ENCODE peak calls at places on chromosomes 12 and 14, in four cellular contexts. One of them, this sample, is unnamed.

GRCh38 chr12:123519151-123520001 is 14.1 kb downstream of the RILPL1 start:
- DNase-seq in GM12878: no peak
- DNase-seq in HepG2: peak
- DNase-seq in K562: peak
- DNase-seq in this sample: peak

GRCh38 chr14:38158468-38158867 is 49.2 kb upstream of the SSTR1 start:
- DNase-seq in HepG2: no peak
- DNase-seq in K562: no peak
- DNase-seq in GM12878: no peak
- DNase-seq in this sample: no peak

GRCh38 chr12:132046561-132046960 is 96.8 kb downstream of the EP400 start:
- DNase-seq in GM12878: no peak
- DNase-seq in K562: no peak
- DNase-seq in HepG2: no peak
- DNase-seq in this sample: no peak

GRCh38 chr14:103501041-103501870 is 21.4 kb downstream of the CKB start:
- DNase-seq in K562: no peak
- DNase-seq in GM12878: no peak
- DNase-seq in HepG2: no peak
- DNase-seq in this sample: no peak

GRCh38 chr14:39576726-39577125 is 144.5 kb upstream of the FBXO33 start:
- DNase-seq in GM12878: no peak
- DNase-seq in K562: no peak
- DNase-seq in HepG2: no peak
- DNase-seq in this sample: no peak

GRCh38 chr14:50542941-50543418 is 10.6 kb upstream of the MAP4K5 start:
- DNase-seq in K562: peak
- DNase-seq in GM12878: no peak
- DNase-seq in HepG2: peak
- DNase-seq in this sample: peak

GRCh38 chr14:52599974-52600373 is 47.3 kb downstream of the GPR137C start:
- DNase-seq in K562: no peak
- DNase-seq in GM12878: no peak
- DNase-seq in HepG2: no peak
- DNase-seq in this sample: no peak

GRCh38 chr12:12333407-12333831 is 16.6 kb downstream of the MANSC1 start:
- DNase-seq in HepG2: no peak
- DNase-seq in K562: no peak
- DNase-seq in GM12878: no peak
- DNase-seq in this sample: no peak

GRCh38 chr12:68162374-68162773 is 2.8 kb upstream of the IFNG start:
- DNase-seq in HepG2: no peak
- DNase-seq in K562: no peak
- DNase-seq in GM12878: no peak
- DNase-seq in this sample: no peak

GRCh38 chr14:100826371-100827139 is 637 bp downstream of the MEG3 start:
- DNase-seq in K562: no peak
- DNase-seq in GM12878: no peak
- DNase-seq in HepG2: no peak
- DNase-seq in this sample: no peak

GRCh38 chr12:102960766-102961487 is 3.5 kb downstream of the ASCL1 start:
- DNase-seq in HepG2: no peak
- DNase-seq in GM12878: no peak
- DNase-seq in K562: no peak
- DNase-seq in this sample: no peak

GRCh38 chr14:91416744-91417133 is 881 bp downstream of the CCDC88C start:
- DNase-seq in HepG2: no peak
- DNase-seq in K562: no peak
- DNase-seq in GM12878: no peak
- DNase-seq in this sample: no peak

GRCh38 chr12:93664573-93665138 is 12.5 kb upstream of the CRADD start:
- DNase-seq in K562: no peak
- DNase-seq in HepG2: peak
- DNase-seq in GM12878: no peak
- DNase-seq in this sample: no peak

GRCh38 chr14:101062065-101062450 is 158.5 kb upstream of the RTL1 start:
- DNase-seq in HepG2: no peak
- DNase-seq in K562: no peak
- DNase-seq in GM12878: no peak
- DNase-seq in this sample: no peak

GRCh38 chr14:62420853-62421252 is 624.4 kb downstream of the KCNH5 start:
- DNase-seq in GM12878: no peak
- DNase-seq in HepG2: no peak
- DNase-seq in K562: no peak
- DNase-seq in this sample: no peak

GRCh38 chr14:70555890-70556289 is 21.1 kb upstream of the ADAM20 start:
- DNase-seq in K562: no peak
- DNase-seq in GM12878: no peak
- DNase-seq in HepG2: no peak
- DNase-seq in this sample: no peak
- TF ChIP-seq POLR2AphosphoS2 in K562: no peak
- TF ChIP-seq POLR2AphosphoS2 in GM12878: no peak
- TF ChIP-seq POLR2AphosphoS2 in HepG2: no peak
- TF ChIP-seq POLR2AphosphoS2 in this sample: no peak

GRCh38 chr14:105487986-105488777 is 1.5 kb downstream of the CRIP1 start:
- DNase-seq in GM12878: no peak
- DNase-seq in HepG2: no peak
- DNase-seq in K562: no peak
- DNase-seq in this sample: peak

GRCh38 chr14:105485720-105486332 is 860 bp upstream of the CRIP1 start:
- DNase-seq in K562: peak
- DNase-seq in GM12878: no peak
- DNase-seq in HepG2: peak
- DNase-seq in this sample: peak

GRCh38 chr14:105487449-105487985 is 831 bp downstream of the CRIP1 start:
- DNase-seq in K562: no peak
- DNase-seq in HepG2: no peak
- DNase-seq in GM12878: no peak
- DNase-seq in this sample: no peak

GRCh38 chr14:105486333-105486973 is at the start of gene CRIP1:
- DNase-seq in K562: no peak
- DNase-seq in HepG2: no peak
- DNase-seq in GM12878: no peak
- DNase-seq in this sample: no peak

GRCh38 chr14:105486974-105487448 is 325 bp downstream of the CRIP1 start:
- DNase-seq in GM12878: no peak
- DNase-seq in K562: no peak
- DNase-seq in HepG2: no peak
- DNase-seq in this sample: no peak
- TF ChIP-seq POLR2A in GM12878: peak
- TF ChIP-seq POLR2A in K562: no peak
- TF ChIP-seq POLR2A in HepG2: peak
- TF ChIP-seq POLR2A in this sample: peak

DNA sequence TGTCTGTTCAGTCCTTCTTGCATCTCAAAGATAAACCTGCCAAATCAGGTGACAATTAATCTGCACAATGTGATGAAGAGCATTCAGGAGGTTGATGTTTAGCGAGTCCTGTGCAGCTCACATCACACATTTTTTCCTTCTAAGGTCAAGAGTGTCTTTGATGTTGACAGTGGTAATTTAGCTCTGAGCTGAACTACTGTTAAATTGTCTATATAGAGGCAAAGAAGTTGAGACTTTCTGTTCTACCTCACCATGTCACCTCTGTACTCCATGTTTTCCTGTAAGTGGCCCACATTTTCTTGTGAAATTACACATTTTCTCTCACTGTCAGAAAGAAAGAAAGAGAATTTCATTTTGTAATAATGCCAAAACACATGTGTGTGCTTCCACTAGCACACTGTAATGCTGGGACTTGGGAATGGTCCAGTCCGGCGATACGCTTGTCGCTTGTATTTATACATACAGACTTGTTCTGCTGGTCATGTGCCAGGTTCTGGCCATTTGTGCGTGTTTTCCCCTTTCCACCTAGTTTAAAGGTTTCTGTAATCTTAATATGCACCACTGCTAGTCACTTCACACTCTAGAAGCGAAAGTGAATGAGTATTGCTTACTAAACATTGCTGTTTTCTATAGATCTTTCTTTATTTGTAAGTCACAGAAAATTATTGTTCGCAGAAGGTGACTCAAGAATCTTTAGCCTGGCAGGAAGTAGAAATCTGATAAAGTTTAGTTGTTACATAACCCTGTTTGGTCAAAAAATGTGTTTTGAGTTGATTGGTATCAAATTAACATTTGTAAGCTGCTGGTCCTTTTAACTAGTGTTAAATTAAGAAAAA is 328.9 kb downstream of the TMTC2 start:
- DNase-seq in HepG2: no peak
- DNase-seq in K562: peak
- DNase-seq in GM12878: no peak
- DNase-seq in this sample: no peak
- TF ChIP-seq POLR2AphosphoS2 in HepG2: no peak
- TF ChIP-seq POLR2AphosphoS2 in K562: no peak
- TF ChIP-seq POLR2AphosphoS2 in GM12878: no peak
- TF ChIP-seq POLR2AphosphoS2 in this sample: no peak

GRCh38 chr12:120981407-120981921 is 3.1 kb downstream of the HNF1A start:
- DNase-seq in K562: no peak
- DNase-seq in HepG2: no peak
- DNase-seq in GM12878: no peak
- DNase-seq in this sample: no peak

GRCh38 chr12:120982659-120983058 is 4.3 kb downstream of the HNF1A start:
- DNase-seq in HepG2: no peak
- DNase-seq in K562: no peak
- DNase-seq in GM12878: no peak
- DNase-seq in this sample: no peak

GRCh38 chr12:120983759-120984158 is 5.4 kb downstream of the HNF1A start:
- DNase-seq in K562: no peak
- DNase-seq in GM12878: no peak
- DNase-seq in HepG2: no peak
- DNase-seq in this sample: no peak

GRCh38 chr12:120980800-120981368 is 2.5 kb downstream of the HNF1A start:
- DNase-seq in HepG2: no peak
- DNase-seq in GM12878: no peak
- DNase-seq in K562: no peak
- DNase-seq in this sample: no peak

DNA sequence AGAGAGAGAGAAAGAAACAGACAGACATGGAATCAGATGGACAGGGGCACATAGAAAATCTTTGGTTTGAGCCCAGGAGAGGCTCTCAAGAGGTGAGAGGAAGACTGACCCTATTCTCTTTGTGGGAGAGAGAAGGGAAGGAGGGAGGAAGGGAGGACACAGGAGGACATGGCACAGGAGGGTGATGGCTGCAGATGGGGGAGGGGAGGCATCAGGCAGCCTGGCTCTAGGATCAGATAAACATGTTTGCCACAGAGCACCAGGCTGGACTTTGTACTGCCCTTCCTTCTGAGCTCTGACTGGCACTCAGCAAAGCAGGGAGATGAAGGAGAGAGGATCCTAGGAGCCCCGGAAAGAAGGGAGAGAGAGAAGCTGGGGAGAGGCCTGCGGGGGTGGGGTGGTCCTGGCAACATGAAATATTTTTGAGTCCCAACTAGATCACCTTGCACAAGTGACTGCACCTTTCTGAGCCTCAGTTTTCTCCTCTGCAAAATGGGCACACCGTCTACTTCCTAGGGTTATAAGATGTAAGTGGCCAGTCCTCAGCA is 6.1 kb downstream of the HNF1A start:
- DNase-seq in GM12878: no peak
- DNase-seq in HepG2: peak
- DNase-seq in K562: no peak
- DNase-seq in this sample: peak
- TF ChIP-seq POLR2A in GM12878: no peak
- TF ChIP-seq POLR2A in HepG2: no peak
- TF ChIP-seq POLR2A in K562: no peak
- TF ChIP-seq POLR2A in this sample: no peak

DNA sequence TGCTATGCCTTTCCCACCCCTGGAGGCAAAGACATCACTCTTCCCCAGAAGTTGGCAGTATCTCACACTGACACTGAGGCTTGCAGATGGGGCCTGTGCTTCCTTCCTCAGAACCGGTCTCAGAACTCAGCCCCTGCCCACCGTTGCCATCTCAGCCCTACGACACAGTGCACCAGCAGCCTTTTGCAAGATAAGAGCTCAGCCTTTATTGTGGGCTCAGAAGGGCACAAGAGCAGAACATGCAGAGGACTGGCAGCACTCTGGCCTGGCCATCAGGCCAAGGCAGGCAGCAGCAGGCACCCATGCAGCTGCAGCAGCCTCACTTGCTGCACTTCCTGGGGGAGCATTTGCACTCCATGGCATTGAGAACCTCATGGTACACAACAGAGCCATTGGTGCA is 3.6 kb upstream of the ANO2 start:
- DNase-seq in K562: no peak
- DNase-seq in HepG2: no peak
- DNase-seq in GM12878: no peak
- DNase-seq in this sample: no peak
- TF ChIP-seq POLR2AphosphoS2 in K562: no peak
- TF ChIP-seq POLR2AphosphoS2 in HepG2: no peak
- TF ChIP-seq POLR2AphosphoS2 in GM12878: no peak
- TF ChIP-seq POLR2AphosphoS2 in this sample: no peak

DNA sequence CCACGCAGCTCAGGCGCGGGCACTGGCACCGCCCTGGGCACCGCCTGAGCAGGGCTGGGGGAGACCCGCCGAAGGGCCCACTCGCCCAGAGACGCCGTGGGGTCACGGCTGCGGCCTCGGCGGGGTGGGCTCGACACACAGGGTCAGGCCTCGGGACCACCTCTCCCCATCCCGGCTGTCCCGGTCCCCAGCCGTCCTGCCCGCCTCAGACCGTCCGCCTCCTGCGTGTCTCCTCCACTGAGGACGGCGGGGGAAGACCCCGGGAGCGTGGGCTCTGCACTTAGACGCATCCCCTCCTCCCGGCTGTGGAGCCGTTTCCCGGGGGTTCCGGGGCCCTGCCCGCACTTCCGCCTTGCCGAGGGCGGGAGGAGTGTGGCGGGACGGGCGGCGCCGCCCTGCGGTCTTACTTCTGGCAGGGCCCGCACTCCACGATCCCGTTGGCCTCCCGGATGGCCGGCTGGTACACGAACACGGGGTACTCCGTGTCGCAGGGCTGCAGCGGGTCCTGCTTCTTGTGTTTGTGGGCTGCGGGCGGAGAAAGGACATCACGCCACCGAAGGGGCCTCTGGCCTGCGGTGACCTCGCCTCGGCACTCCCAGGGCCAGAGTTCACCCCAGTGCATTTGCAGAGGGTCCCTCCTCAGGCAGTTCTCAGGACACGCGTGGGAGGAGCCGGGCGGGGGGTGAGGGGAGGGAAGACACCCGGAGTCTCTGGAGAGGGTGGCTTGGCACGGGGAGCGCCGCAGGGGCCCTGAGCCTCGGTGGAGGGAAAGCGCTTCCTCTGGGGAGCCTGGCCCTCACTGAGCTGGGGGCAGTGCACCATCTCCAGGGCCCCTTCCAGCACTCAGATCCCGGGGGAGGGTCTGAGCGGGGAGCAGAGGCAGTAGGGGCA is 23.1 kb upstream of the LRTM2 start:
- DNase-seq in HepG2: no peak
- DNase-seq in K562: no peak
- DNase-seq in GM12878: no peak
- DNase-seq in this sample: no peak
- TF ChIP-seq POLR2A in HepG2: no peak
- TF ChIP-seq POLR2A in K562: no peak
- TF ChIP-seq POLR2A in GM12878: peak
- TF ChIP-seq POLR2A in this sample: no peak

GRCh38 chr12:66500841-66501240 is 178.0 kb downstream of the GRIP1 start:
- DNase-seq in GM12878: peak
- DNase-seq in HepG2: no peak
- DNase-seq in K562: no peak
- DNase-seq in this sample: no peak
- TF ChIP-seq POLR2AphosphoS2 in GM12878: no peak
- TF ChIP-seq POLR2AphosphoS2 in HepG2: no peak
- TF ChIP-seq POLR2AphosphoS2 in K562: no peak
- TF ChIP-seq POLR2AphosphoS2 in this sample: no peak